ENCODE peak calls at places on chromosomes 2 and 18, in five cellular contexts. One of them, this sample, is unnamed.

GRCh38 chr2:10584843-10585475 is 104.8 kb downstream of the NOL10 start:
- DNase-seq in psoas muscle: no peak
- DNase-seq in NAMALWA: no peak
- DNase-seq in HEK293T: no peak
- DNase-seq in stimulated activated CD4-positive, alpha-beta T cell treated with anti-CD3 and anti-CD28 coated beads, TNF-alpha, amount 100 ng/mL, for 4 hours: no peak
- DNase-seq in this sample: no peak

GRCh38 chr18:45724591-45724990 is 610 bp downstream of the SLC14A1 start:
- DNase-seq in psoas muscle: no peak
- DNase-seq in NAMALWA: no peak
- DNase-seq in HEK293T: no peak
- DNase-seq in stimulated activated CD4-positive, alpha-beta T cell treated with anti-CD3 and anti-CD28 coated beads, TNF-alpha, amount 100 ng/mL, for 4 hours: no peak
- DNase-seq in this sample: no peak

GRCh38 chr2:168614291-168615018 is 158.4 kb downstream of the CERS6 start:
- DNase-seq in psoas muscle: no peak
- DNase-seq in NAMALWA: peak; percentile 34
- DNase-seq in HEK293T: no peak
- DNase-seq in stimulated activated CD4-positive, alpha-beta T cell treated with anti-CD3 and anti-CD28 coated beads, TNF-alpha, amount 100 ng/mL, for 4 hours: no peak
- DNase-seq in this sample: no peak

GRCh38 chr2:193695367-193695766 is 1500.6 kb upstream of the TMEFF2 start:
- DNase-seq in psoas muscle: no peak
- DNase-seq in NAMALWA: peak; percentile 38
- DNase-seq in HEK293T: peak; percentile 17
- DNase-seq in stimulated activated CD4-positive, alpha-beta T cell treated with anti-CD3 and anti-CD28 coated beads, TNF-alpha, amount 100 ng/mL, for 4 hours: no peak
- DNase-seq in this sample: peak; percentile 34

GRCh38 chr2:203330434-203330833 is 2.2 kb downstream of the ABI2 start:
- DNase-seq in psoas muscle: no peak
- DNase-seq in NAMALWA: no peak
- DNase-seq in HEK293T: no peak
- DNase-seq in stimulated activated CD4-positive, alpha-beta T cell treated with anti-CD3 and anti-CD28 coated beads, TNF-alpha, amount 100 ng/mL, for 4 hours: no peak
- DNase-seq in this sample: no peak

GRCh38 chr18:79615586-79615985 is 64.0 kb upstream of the CTDP1 start:
- DNase-seq in psoas muscle: no peak
- DNase-seq in NAMALWA: no peak
- DNase-seq in HEK293T: no peak
- DNase-seq in stimulated activated CD4-positive, alpha-beta T cell treated with anti-CD3 and anti-CD28 coated beads, TNF-alpha, amount 100 ng/mL, for 4 hours: no peak
- DNase-seq in this sample: no peak

GRCh38 chr2:28169492-28169891 is 223.2 kb upstream of the FOSL2 start:
- DNase-seq in psoas muscle: no peak
- DNase-seq in NAMALWA: no peak
- DNase-seq in HEK293T: no peak
- DNase-seq in stimulated activated CD4-positive, alpha-beta T cell treated with anti-CD3 and anti-CD28 coated beads, TNF-alpha, amount 100 ng/mL, for 4 hours: no peak
- DNase-seq in this sample: no peak

GRCh38 chr18:79524181-79525078 is 128.7 kb downstream of the NFATC1 start:
- DNase-seq in psoas muscle: no peak
- DNase-seq in NAMALWA: no peak
- DNase-seq in HEK293T: no peak
- DNase-seq in stimulated activated CD4-positive, alpha-beta T cell treated with anti-CD3 and anti-CD28 coated beads, TNF-alpha, amount 100 ng/mL, for 4 hours: no peak
- DNase-seq in this sample: no peak

GRCh38 chr18:69399253-69399652 is 1.4 kb upstream of the DOK6 start:
- DNase-seq in psoas muscle: no peak
- DNase-seq in NAMALWA: no peak
- DNase-seq in HEK293T: no peak
- DNase-seq in stimulated activated CD4-positive, alpha-beta T cell treated with anti-CD3 and anti-CD28 coated beads, TNF-alpha, amount 100 ng/mL, for 4 hours: no peak
- DNase-seq in this sample: no peak

GRCh38 chr18:71131918-71132317 is 843.1 kb downstream of the SOCS6 start:
- DNase-seq in psoas muscle: no peak
- DNase-seq in NAMALWA: no peak
- DNase-seq in HEK293T: no peak
- DNase-seq in stimulated activated CD4-positive, alpha-beta T cell treated with anti-CD3 and anti-CD28 coated beads, TNF-alpha, amount 100 ng/mL, for 4 hours: no peak
- DNase-seq in this sample: no peak

GRCh38 chr18:37403100-37403781 is 162.4 kb downstream of the CELF4 start:
- DNase-seq in psoas muscle: peak; percentile 36
- DNase-seq in NAMALWA: no peak
- DNase-seq in HEK293T: no peak
- DNase-seq in stimulated activated CD4-positive, alpha-beta T cell treated with anti-CD3 and anti-CD28 coated beads, TNF-alpha, amount 100 ng/mL, for 4 hours: no peak
- DNase-seq in this sample: peak; percentile 59

GRCh38 chr2:221529943-221530652 is 42.0 kb downstream of the EPHA4 start:
- DNase-seq in psoas muscle: no peak
- DNase-seq in NAMALWA: no peak
- DNase-seq in HEK293T: no peak
- DNase-seq in stimulated activated CD4-positive, alpha-beta T cell treated with anti-CD3 and anti-CD28 coated beads, TNF-alpha, amount 100 ng/mL, for 4 hours: no peak
- DNase-seq in this sample: no peak

GRCh38 chr2:10750610-10751009 is 29.2 kb downstream of the ATP6V1C2 start:
- DNase-seq in psoas muscle: no peak
- DNase-seq in NAMALWA: no peak
- DNase-seq in HEK293T: no peak
- DNase-seq in stimulated activated CD4-positive, alpha-beta T cell treated with anti-CD3 and anti-CD28 coated beads, TNF-alpha, amount 100 ng/mL, for 4 hours: no peak
- DNase-seq in this sample: no peak

GRCh38 chr2:144137705-144138428 is 382.1 kb downstream of the ZEB2 start:
- DNase-seq in psoas muscle: no peak
- DNase-seq in NAMALWA: no peak
- DNase-seq in HEK293T: no peak
- DNase-seq in stimulated activated CD4-positive, alpha-beta T cell treated with anti-CD3 and anti-CD28 coated beads, TNF-alpha, amount 100 ng/mL, for 4 hours: no peak
- DNase-seq in this sample: no peak

GRCh38 chr2:231162036-231162345 is 36.4 kb upstream of the ARMC9 start:
- DNase-seq in psoas muscle: no peak
- DNase-seq in NAMALWA: no peak
- DNase-seq in HEK293T: no peak
- DNase-seq in stimulated activated CD4-positive, alpha-beta T cell treated with anti-CD3 and anti-CD28 coated beads, TNF-alpha, amount 100 ng/mL, for 4 hours: no peak
- DNase-seq in this sample: no peak

GRCh38 chr2:201909961-201910361 is 103.6 kb downstream of the CDK15 start:
- DNase-seq in psoas muscle: no peak
- DNase-seq in NAMALWA: peak; percentile 6
- DNase-seq in HEK293T: no peak
- DNase-seq in stimulated activated CD4-positive, alpha-beta T cell treated with anti-CD3 and anti-CD28 coated beads, TNF-alpha, amount 100 ng/mL, for 4 hours: no peak
- DNase-seq in this sample: peak; percentile 72

GRCh38 chr2:28346587-28346986 is 46.1 kb upstream of the FOSL2 start:
- DNase-seq in psoas muscle: peak; percentile 79
- DNase-seq in NAMALWA: no peak
- DNase-seq in HEK293T: no peak
- DNase-seq in stimulated activated CD4-positive, alpha-beta T cell treated with anti-CD3 and anti-CD28 coated beads, TNF-alpha, amount 100 ng/mL, for 4 hours: no peak
- DNase-seq in this sample: no peak

GRCh38 chr2:33292981-33293586 is 183.4 kb upstream of the RASGRP3 start:
- DNase-seq in psoas muscle: no peak
- DNase-seq in NAMALWA: no peak
- DNase-seq in HEK293T: no peak
- DNase-seq in stimulated activated CD4-positive, alpha-beta T cell treated with anti-CD3 and anti-CD28 coated beads, TNF-alpha, amount 100 ng/mL, for 4 hours: no peak
- DNase-seq in this sample: peak; percentile 67